ENCODE peak calls at places on chromosomes 3 and 15, in seven cellular contexts. One of them, this sample, is unnamed.

GRCh38 chr3:24405057-24405456 is 89.6 kb downstream of the THRB start:
- DNase-seq in ovary: no peak
- DNase-seq in GM13976: no peak
- DNase-seq in stimulated activated CD4-positive, alpha-beta T cell treated with anti-CD3 and anti-CD28 coated beads, Interleukin-1b, Interleukin-23, amount 100 ng/mL, for 4 hours: no peak
- DNase-seq in brain microvascular endothelial cell: no peak
- DNase-seq in T-helper 1 cell: no peak
- DNase-seq in omental fat pad: no peak
- DNase-seq in this sample: no peak

GRCh38 chr3:143793971-143794370 is 54.3 kb downstream of the SLC9A9 start:
- DNase-seq in ovary: no peak
- DNase-seq in GM13976: no peak
- DNase-seq in stimulated activated CD4-positive, alpha-beta T cell treated with anti-CD3 and anti-CD28 coated beads, Interleukin-1b, Interleukin-23, amount 100 ng/mL, for 4 hours: no peak
- DNase-seq in brain microvascular endothelial cell: no peak
- DNase-seq in T-helper 1 cell: no peak
- DNase-seq in omental fat pad: no peak
- DNase-seq in this sample: no peak

GRCh38 chr3:186255703-186256331 is 106.2 kb downstream of the DGKG start:
- DNase-seq in ovary: no peak
- DNase-seq in GM13976: peak
- DNase-seq in stimulated activated CD4-positive, alpha-beta T cell treated with anti-CD3 and anti-CD28 coated beads, Interleukin-1b, Interleukin-23, amount 100 ng/mL, for 4 hours: no peak
- DNase-seq in brain microvascular endothelial cell: no peak
- DNase-seq in T-helper 1 cell: no peak
- DNase-seq in omental fat pad: no peak
- DNase-seq in this sample: no peak

GRCh38 chr3:5058463-5058862 is 63.6 kb upstream of the ARL8B start:
- DNase-seq in ovary: no peak
- DNase-seq in GM13976: no peak
- DNase-seq in stimulated activated CD4-positive, alpha-beta T cell treated with anti-CD3 and anti-CD28 coated beads, Interleukin-1b, Interleukin-23, amount 100 ng/mL, for 4 hours: no peak
- DNase-seq in brain microvascular endothelial cell: peak
- DNase-seq in T-helper 1 cell: no peak
- DNase-seq in omental fat pad: no peak
- DNase-seq in this sample: no peak

GRCh38 chr3:46416134-46417119 is 9.4 kb downstream of the CCRL2 start:
- DNase-seq in ovary: no peak
- DNase-seq in GM13976: no peak
- DNase-seq in stimulated activated CD4-positive, alpha-beta T cell treated with anti-CD3 and anti-CD28 coated beads, Interleukin-1b, Interleukin-23, amount 100 ng/mL, for 4 hours: no peak
- DNase-seq in brain microvascular endothelial cell: no peak
- DNase-seq in T-helper 1 cell: no peak
- DNase-seq in omental fat pad: no peak
- DNase-seq in this sample: no peak

GRCh38 chr3:150062492-150062891 is 91.8 kb upstream of the PFN2 start:
- DNase-seq in ovary: no peak
- DNase-seq in GM13976: no peak
- DNase-seq in stimulated activated CD4-positive, alpha-beta T cell treated with anti-CD3 and anti-CD28 coated beads, Interleukin-1b, Interleukin-23, amount 100 ng/mL, for 4 hours: no peak
- DNase-seq in brain microvascular endothelial cell: peak
- DNase-seq in T-helper 1 cell: no peak
- DNase-seq in omental fat pad: no peak
- DNase-seq in this sample: no peak

GRCh38 chr3:149494022-149494758 is 19.7 kb downstream of the TM4SF4 start:
- DNase-seq in ovary: peak
- DNase-seq in GM13976: peak
- DNase-seq in stimulated activated CD4-positive, alpha-beta T cell treated with anti-CD3 and anti-CD28 coated beads, Interleukin-1b, Interleukin-23, amount 100 ng/mL, for 4 hours: no peak
- DNase-seq in brain microvascular endothelial cell: peak
- DNase-seq in T-helper 1 cell: no peak
- DNase-seq in omental fat pad: no peak
- DNase-seq in this sample: no peak

GRCh38 chr15:59741274-59741906 is 52.3 kb upstream of the BNIP2 start:
- DNase-seq in ovary: no peak
- DNase-seq in GM13976: no peak
- DNase-seq in stimulated activated CD4-positive, alpha-beta T cell treated with anti-CD3 and anti-CD28 coated beads, Interleukin-1b, Interleukin-23, amount 100 ng/mL, for 4 hours: no peak
- DNase-seq in brain microvascular endothelial cell: peak
- DNase-seq in T-helper 1 cell: no peak
- DNase-seq in omental fat pad: no peak
- DNase-seq in this sample: no peak

GRCh38 chr15:85622432-85622831 is 172.3 kb downstream of the KLHL25 start:
- DNase-seq in ovary: no peak
- DNase-seq in GM13976: no peak
- DNase-seq in stimulated activated CD4-positive, alpha-beta T cell treated with anti-CD3 and anti-CD28 coated beads, Interleukin-1b, Interleukin-23, amount 100 ng/mL, for 4 hours: no peak
- DNase-seq in brain microvascular endothelial cell: no peak
- DNase-seq in T-helper 1 cell: no peak
- DNase-seq in omental fat pad: no peak
- DNase-seq in this sample: no peak

GRCh38 chr3:112132975-112133448 is at the start of gene GCSAM:
- DNase-seq in ovary: no peak
- DNase-seq in GM13976: peak
- DNase-seq in stimulated activated CD4-positive, alpha-beta T cell treated with anti-CD3 and anti-CD28 coated beads, Interleukin-1b, Interleukin-23, amount 100 ng/mL, for 4 hours: peak
- DNase-seq in brain microvascular endothelial cell: no peak
- DNase-seq in T-helper 1 cell: peak
- DNase-seq in omental fat pad: no peak
- DNase-seq in this sample: peak

GRCh38 chr3:128483657-128484403 is 9.2 kb downstream of the GATA2 start:
- DNase-seq in ovary: no peak
- DNase-seq in GM13976: no peak
- DNase-seq in stimulated activated CD4-positive, alpha-beta T cell treated with anti-CD3 and anti-CD28 coated beads, Interleukin-1b, Interleukin-23, amount 100 ng/mL, for 4 hours: no peak
- DNase-seq in brain microvascular endothelial cell: no peak
- DNase-seq in T-helper 1 cell: no peak
- DNase-seq in omental fat pad: no peak
- DNase-seq in this sample: no peak

GRCh38 chr3:147244397-147244796 is 161.9 kb downstream of the ZIC4 start:
- DNase-seq in ovary: no peak
- DNase-seq in GM13976: no peak
- DNase-seq in stimulated activated CD4-positive, alpha-beta T cell treated with anti-CD3 and anti-CD28 coated beads, Interleukin-1b, Interleukin-23, amount 100 ng/mL, for 4 hours: no peak
- DNase-seq in brain microvascular endothelial cell: no peak
- DNase-seq in T-helper 1 cell: no peak
- DNase-seq in omental fat pad: no peak
- DNase-seq in this sample: no peak

GRCh38 chr15:79089331-79089889 is 1.2 kb downstream of the RASGRF1 start:
- DNase-seq in ovary: no peak
- DNase-seq in GM13976: peak
- DNase-seq in stimulated activated CD4-positive, alpha-beta T cell treated with anti-CD3 and anti-CD28 coated beads, Interleukin-1b, Interleukin-23, amount 100 ng/mL, for 4 hours: no peak
- DNase-seq in brain microvascular endothelial cell: no peak
- DNase-seq in T-helper 1 cell: no peak
- DNase-seq in omental fat pad: no peak
- DNase-seq in this sample: no peak

GRCh38 chr3:193767353-193768068 is 174.5 kb downstream of the OPA1 start:
- DNase-seq in ovary: no peak
- DNase-seq in GM13976: no peak
- DNase-seq in stimulated activated CD4-positive, alpha-beta T cell treated with anti-CD3 and anti-CD28 coated beads, Interleukin-1b, Interleukin-23, amount 100 ng/mL, for 4 hours: no peak
- DNase-seq in brain microvascular endothelial cell: no peak
- DNase-seq in T-helper 1 cell: no peak
- DNase-seq in omental fat pad: no peak
- DNase-seq in this sample: no peak

GRCh38 chr15:86916671-86917450 is 837.2 kb downstream of the AGBL1 start:
- DNase-seq in ovary: no peak
- DNase-seq in GM13976: no peak
- DNase-seq in stimulated activated CD4-positive, alpha-beta T cell treated with anti-CD3 and anti-CD28 coated beads, Interleukin-1b, Interleukin-23, amount 100 ng/mL, for 4 hours: no peak
- DNase-seq in brain microvascular endothelial cell: no peak
- DNase-seq in T-helper 1 cell: no peak
- DNase-seq in omental fat pad: no peak
- DNase-seq in this sample: no peak

GRCh38 chr3:40120067-40120692 is 189.3 kb upstream of the EIF1B start:
- DNase-seq in ovary: no peak
- DNase-seq in GM13976: no peak
- DNase-seq in stimulated activated CD4-positive, alpha-beta T cell treated with anti-CD3 and anti-CD28 coated beads, Interleukin-1b, Interleukin-23, amount 100 ng/mL, for 4 hours: no peak
- DNase-seq in brain microvascular endothelial cell: no peak
- DNase-seq in T-helper 1 cell: no peak
- DNase-seq in omental fat pad: no peak
- DNase-seq in this sample: no peak

GRCh38 chr3:58025824-58026579 is 17.8 kb downstream of the FLNB start:
- DNase-seq in ovary: no peak
- DNase-seq in GM13976: no peak
- DNase-seq in stimulated activated CD4-positive, alpha-beta T cell treated with anti-CD3 and anti-CD28 coated beads, Interleukin-1b, Interleukin-23, amount 100 ng/mL, for 4 hours: no peak
- DNase-seq in brain microvascular endothelial cell: peak
- DNase-seq in T-helper 1 cell: no peak
- DNase-seq in omental fat pad: no peak
- DNase-seq in this sample: no peak

GRCh38 chr15:27993996-27994775 is 104.9 kb downstream of the OCA2 start:
- DNase-seq in ovary: no peak
- DNase-seq in GM13976: no peak
- DNase-seq in stimulated activated CD4-positive, alpha-beta T cell treated with anti-CD3 and anti-CD28 coated beads, Interleukin-1b, Interleukin-23, amount 100 ng/mL, for 4 hours: no peak
- DNase-seq in brain microvascular endothelial cell: no peak
- DNase-seq in T-helper 1 cell: no peak
- DNase-seq in omental fat pad: no peak
- DNase-seq in this sample: no peak

GRCh38 chr15:29596266-29596665 is 226.0 kb downstream of the TJP1 start:
- DNase-seq in ovary: no peak
- DNase-seq in GM13976: no peak
- DNase-seq in stimulated activated CD4-positive, alpha-beta T cell treated with anti-CD3 and anti-CD28 coated beads, Interleukin-1b, Interleukin-23, amount 100 ng/mL, for 4 hours: no peak
- DNase-seq in brain microvascular endothelial cell: peak
- DNase-seq in T-helper 1 cell: no peak
- DNase-seq in omental fat pad: no peak
- DNase-seq in this sample: no peak

GRCh38 chr3:106431698-106432097 is 562.9 kb upstream of the CBLB start:
- DNase-seq in ovary: no peak
- DNase-seq in GM13976: no peak
- DNase-seq in stimulated activated CD4-positive, alpha-beta T cell treated with anti-CD3 and anti-CD28 coated beads, Interleukin-1b, Interleukin-23, amount 100 ng/mL, for 4 hours: no peak
- DNase-seq in brain microvascular endothelial cell: no peak
- DNase-seq in T-helper 1 cell: no peak
- DNase-seq in omental fat pad: no peak
- DNase-seq in this sample: no peak

GRCh38 chr3:107264888-107265287 is 112.4 kb upstream of the CCDC54 start:
- DNase-seq in ovary: no peak
- DNase-seq in GM13976: no peak
- DNase-seq in stimulated activated CD4-positive, alpha-beta T cell treated with anti-CD3 and anti-CD28 coated beads, Interleukin-1b, Interleukin-23, amount 100 ng/mL, for 4 hours: no peak
- DNase-seq in brain microvascular endothelial cell: no peak
- DNase-seq in T-helper 1 cell: no peak
- DNase-seq in omental fat pad: no peak
- DNase-seq in this sample: no peak

GRCh38 chr15:81330351-81331085 is 6.6 kb upstream of the STARD5 start:
- DNase-seq in ovary: no peak
- DNase-seq in GM13976: no peak
- DNase-seq in stimulated activated CD4-positive, alpha-beta T cell treated with anti-CD3 and anti-CD28 coated beads, Interleukin-1b, Interleukin-23, amount 100 ng/mL, for 4 hours: no peak
- DNase-seq in brain microvascular endothelial cell: no peak
- DNase-seq in T-helper 1 cell: no peak
- DNase-seq in omental fat pad: no peak
- DNase-seq in this sample: no peak

GRCh38 chr15:39919740-39920509 is at the start of gene GPR176:
- DNase-seq in ovary: peak
- DNase-seq in GM13976: peak
- DNase-seq in stimulated activated CD4-positive, alpha-beta T cell treated with anti-CD3 and anti-CD28 coated beads, Interleukin-1b, Interleukin-23, amount 100 ng/mL, for 4 hours: no peak
- DNase-seq in brain microvascular endothelial cell: peak
- DNase-seq in T-helper 1 cell: peak
- DNase-seq in omental fat pad: no peak
- DNase-seq in this sample: peak

GRCh38 chr15:55230051-55230670 is 33.4 kb upstream of the RSL24D1 start:
- DNase-seq in ovary: no peak
- DNase-seq in GM13976: no peak
- DNase-seq in stimulated activated CD4-positive, alpha-beta T cell treated with anti-CD3 and anti-CD28 coated beads, Interleukin-1b, Interleukin-23, amount 100 ng/mL, for 4 hours: no peak
- DNase-seq in brain microvascular endothelial cell: no peak
- DNase-seq in T-helper 1 cell: no peak
- DNase-seq in omental fat pad: no peak
- DNase-seq in this sample: no peak

GRCh38 chr3:169699536-169700050 is 36.1 kb upstream of the MECOM start:
- DNase-seq in ovary: peak
- DNase-seq in GM13976: no peak
- DNase-seq in stimulated activated CD4-positive, alpha-beta T cell treated with anti-CD3 and anti-CD28 coated beads, Interleukin-1b, Interleukin-23, amount 100 ng/mL, for 4 hours: no peak
- DNase-seq in brain microvascular endothelial cell: no peak
- DNase-seq in T-helper 1 cell: no peak
- DNase-seq in omental fat pad: no peak
- DNase-seq in this sample: no peak

GRCh38 chr3:48279926-48280325 is 39.0 kb downstream of the ZNF589 start:
- DNase-seq in ovary: no peak
- DNase-seq in GM13976: no peak
- DNase-seq in stimulated activated CD4-positive, alpha-beta T cell treated with anti-CD3 and anti-CD28 coated beads, Interleukin-1b, Interleukin-23, amount 100 ng/mL, for 4 hours: no peak
- DNase-seq in brain microvascular endothelial cell: no peak
- DNase-seq in T-helper 1 cell: no peak
- DNase-seq in omental fat pad: no peak
- DNase-seq in this sample: no peak

GRCh38 chr3:85159376-85159775 is 200.6 kb downstream of the CADM2 start:
- DNase-seq in ovary: no peak
- DNase-seq in GM13976: no peak
- DNase-seq in stimulated activated CD4-positive, alpha-beta T cell treated with anti-CD3 and anti-CD28 coated beads, Interleukin-1b, Interleukin-23, amount 100 ng/mL, for 4 hours: no peak
- DNase-seq in brain microvascular endothelial cell: no peak
- DNase-seq in T-helper 1 cell: no peak
- DNase-seq in omental fat pad: no peak
- DNase-seq in this sample: no peak

GRCh38 chr3:110767838-110768237 is 303.8 kb upstream of the NECTIN3 start:
- DNase-seq in ovary: no peak
- DNase-seq in GM13976: peak
- DNase-seq in stimulated activated CD4-positive, alpha-beta T cell treated with anti-CD3 and anti-CD28 coated beads, Interleukin-1b, Interleukin-23, amount 100 ng/mL, for 4 hours: no peak
- DNase-seq in brain microvascular endothelial cell: no peak
- DNase-seq in T-helper 1 cell: no peak
- DNase-seq in omental fat pad: no peak
- DNase-seq in this sample: no peak

GRCh38 chr3:116388867-116389385 is 56.4 kb downstream of the LSAMP start:
- DNase-seq in ovary: no peak
- DNase-seq in GM13976: no peak
- DNase-seq in stimulated activated CD4-positive, alpha-beta T cell treated with anti-CD3 and anti-CD28 coated beads, Interleukin-1b, Interleukin-23, amount 100 ng/mL, for 4 hours: no peak
- DNase-seq in brain microvascular endothelial cell: no peak
- DNase-seq in T-helper 1 cell: no peak
- DNase-seq in omental fat pad: no peak
- DNase-seq in this sample: no peak

GRCh38 chr15:95558131-95558530 is 772.4 kb upstream of the NR2F2 start:
- DNase-seq in ovary: no peak
- DNase-seq in GM13976: no peak
- DNase-seq in stimulated activated CD4-positive, alpha-beta T cell treated with anti-CD3 and anti-CD28 coated beads, Interleukin-1b, Interleukin-23, amount 100 ng/mL, for 4 hours: no peak
- DNase-seq in brain microvascular endothelial cell: no peak
- DNase-seq in T-helper 1 cell: no peak
- DNase-seq in omental fat pad: no peak
- DNase-seq in this sample: no peak

GRCh38 chr3:36843065-36844051 is 79.0 kb upstream of the DCLK3 start:
- DNase-seq in ovary: no peak
- DNase-seq in GM13976: peak
- DNase-seq in stimulated activated CD4-positive, alpha-beta T cell treated with anti-CD3 and anti-CD28 coated beads, Interleukin-1b, Interleukin-23, amount 100 ng/mL, for 4 hours: peak
- DNase-seq in brain microvascular endothelial cell: peak
- DNase-seq in T-helper 1 cell: peak
- DNase-seq in omental fat pad: no peak
- DNase-seq in this sample: peak

GRCh38 chr15:39200586-39200985 is 380.3 kb upstream of the THBS1 start:
- DNase-seq in ovary: no peak
- DNase-seq in GM13976: no peak
- DNase-seq in stimulated activated CD4-positive, alpha-beta T cell treated with anti-CD3 and anti-CD28 coated beads, Interleukin-1b, Interleukin-23, amount 100 ng/mL, for 4 hours: no peak
- DNase-seq in brain microvascular endothelial cell: no peak
- DNase-seq in T-helper 1 cell: no peak
- DNase-seq in omental fat pad: no peak
- DNase-seq in this sample: no peak

GRCh38 chr15:74616020-74616939 is 644 bp downstream of the CLK3 start:
- DNase-seq in ovary: peak
- DNase-seq in GM13976: peak
- DNase-seq in stimulated activated CD4-positive, alpha-beta T cell treated with anti-CD3 and anti-CD28 coated beads, Interleukin-1b, Interleukin-23, amount 100 ng/mL, for 4 hours: peak
- DNase-seq in brain microvascular endothelial cell: peak
- DNase-seq in T-helper 1 cell: peak
- DNase-seq in omental fat pad: peak
- DNase-seq in this sample: peak

GRCh38 chr15:67444100-67444499 is 76.8 kb upstream of the C15orf61 start:
- DNase-seq in ovary: no peak
- DNase-seq in GM13976: no peak
- DNase-seq in stimulated activated CD4-positive, alpha-beta T cell treated with anti-CD3 and anti-CD28 coated beads, Interleukin-1b, Interleukin-23, amount 100 ng/mL, for 4 hours: no peak
- DNase-seq in brain microvascular endothelial cell: no peak
- DNase-seq in T-helper 1 cell: no peak
- DNase-seq in omental fat pad: no peak
- DNase-seq in this sample: no peak

GRCh38 chr3:101890716-101891115 is 41.4 kb downstream of the NFKBIZ start:
- DNase-seq in ovary: no peak
- DNase-seq in GM13976: no peak
- DNase-seq in stimulated activated CD4-positive, alpha-beta T cell treated with anti-CD3 and anti-CD28 coated beads, Interleukin-1b, Interleukin-23, amount 100 ng/mL, for 4 hours: no peak
- DNase-seq in brain microvascular endothelial cell: peak
- DNase-seq in T-helper 1 cell: no peak
- DNase-seq in omental fat pad: no peak
- DNase-seq in this sample: no peak

GRCh38 chr3:108513961-108514360 is 3.6 kb upstream of the MYH15 start:
- DNase-seq in ovary: no peak
- DNase-seq in GM13976: no peak
- DNase-seq in stimulated activated CD4-positive, alpha-beta T cell treated with anti-CD3 and anti-CD28 coated beads, Interleukin-1b, Interleukin-23, amount 100 ng/mL, for 4 hours: no peak
- DNase-seq in brain microvascular endothelial cell: peak
- DNase-seq in T-helper 1 cell: no peak
- DNase-seq in omental fat pad: no peak
- DNase-seq in this sample: no peak

GRCh38 chr15:65828566-65828965 is 36.5 kb upstream of the DENND4A start:
- DNase-seq in ovary: no peak
- DNase-seq in GM13976: no peak
- DNase-seq in stimulated activated CD4-positive, alpha-beta T cell treated with anti-CD3 and anti-CD28 coated beads, Interleukin-1b, Interleukin-23, amount 100 ng/mL, for 4 hours: no peak
- DNase-seq in brain microvascular endothelial cell: no peak
- DNase-seq in T-helper 1 cell: peak
- DNase-seq in omental fat pad: no peak
- DNase-seq in this sample: no peak

GRCh38 chr15:41334293-41335120 is 1.8 kb downstream of the NUSAP1 start:
- DNase-seq in ovary: no peak
- DNase-seq in GM13976: no peak
- DNase-seq in stimulated activated CD4-positive, alpha-beta T cell treated with anti-CD3 and anti-CD28 coated beads, Interleukin-1b, Interleukin-23, amount 100 ng/mL, for 4 hours: no peak
- DNase-seq in brain microvascular endothelial cell: no peak
- DNase-seq in T-helper 1 cell: no peak
- DNase-seq in omental fat pad: no peak
- DNase-seq in this sample: no peak